ENCODE peak calls at places on chromosomes 7 and 10, in nine cellular contexts. J is pancreas, O is WTC11, N is A673, V is transverse colon, A is heart left ventricle, F is AG10803, H is progenitor cell of endocrine pancreas, P is retinal pigment epithelial cell. W is an unnamed sample.

GRCh38 chr7:143303733-143304132 is 12.2 kb upstream of the CLCN1 start:
- DNase-seq in F (no peak), N (no peak), V (no peak), O (no peak), A (no peak), P (no peak), H (no peak), J (no peak), W (no peak)

GRCh38 chr7:115914951-115915350 is 115.6 kb downstream of the TFEC start:
- DNase-seq in F (no peak), H (no peak), V (no peak), N (no peak), A (no peak), J (no peak), O (no peak), P (no peak), W (no peak)

GRCh38 chr7:142568430-142569097 is 180.7 kb upstream of the PRSS1 start:
- DNase-seq in A (no peak), J (no peak), O (no peak), H (no peak), P (no peak), V (no peak), N (no peak), F (peak; percentile 79), W (no peak)

GRCh38 chr7:4774007-4774406 is 1.4 kb upstream of the AP5Z1 start:
- DNase-seq in V (no peak), J (no peak), O (no peak), A (no peak), N (no peak), H (no peak), F (no peak), P (no peak), W (no peak)

GRCh38 chr10:11513727-11514126 is 97.7 kb downstream of the USP6NL start:
- DNase-seq in A (no peak), P (no peak), O (no peak), N (no peak), J (no peak), V (no peak), H (no peak), F (no peak), W (no peak)

GRCh38 chr7:26317211-26317610 is 25.5 kb downstream of the SNX10 start:
- DNase-seq in A (no peak), O (no peak), V (no peak), H (no peak), J (no peak), F (no peak), P (no peak), N (no peak), W (no peak)

GRCh38 chr10:77190275-77190674 is 447.3 kb downstream of the KCNMA1 start:
- DNase-seq in O (no peak), F (no peak), P (no peak), N (no peak), H (no peak), V (no peak), J (no peak), A (no peak), W (no peak)

GRCh38 chr10:122286872-122287271 is 15.8 kb downstream of the BTBD16 start:
- DNase-seq in O (peak; percentile 34), V (no peak), N (peak; percentile 86), H (no peak), J (no peak), P (peak; percentile 23), F (peak; percentile 54), A (peak; percentile 60), W (no peak)

GRCh38 chr10:10528563-10528910 is 489.1 kb upstream of the CELF2 start:
- DNase-seq in H (no peak), V (no peak), P (no peak), F (no peak), A (no peak), J (no peak), N (no peak), O (no peak), W (no peak)

GRCh38 chr10:88473989-88474883 is 108.9 kb downstream of the RNLS start:
- DNase-seq in J (peak; percentile 61), P (peak; percentile 80), F (no peak), O (no peak), H (no peak), A (no peak), N (no peak), V (peak; percentile 62), W (no peak)

GRCh38 chr7:106421181-106421762 is 136.5 kb upstream of the NAMPT start:
- DNase-seq in J (peak; percentile 74), P (peak; percentile 91), H (no peak), N (peak; percentile 94), V (peak; percentile 55), F (peak; percentile 91), O (no peak), A (peak; percentile 68), W (no peak)

GRCh38 chr10:34748357-34748756 is 66.7 kb downstream of the PARD3 start:
- DNase-seq in V (no peak), O (no peak), A (no peak), F (no peak), N (no peak), P (no peak), H (no peak), J (no peak), W (no peak)

GRCh38 chr7:52920977-52921376 is 114.5 kb upstream of the POM121L12 start:
- DNase-seq in P (no peak), F (no peak), A (no peak), O (no peak), V (no peak), J (no peak), N (no peak), H (no peak), W (no peak)

GRCh38 chr7:45149606-45150005 is 8.0 kb upstream of the RAMP3 start:
- DNase-seq in P (no peak), A (no peak), N (no peak), H (no peak), V (no peak), O (no peak), J (no peak), F (no peak), W (no peak)

GRCh38 chr7:45147858-45148652 is 9.5 kb upstream of the RAMP3 start:
- DNase-seq in P (no peak), N (no peak), J (no peak), A (no peak), F (no peak), H (no peak), O (no peak), V (no peak), W (no peak)

GRCh38 chr7:45148653-45148973 is 9.0 kb upstream of the RAMP3 start:
- DNase-seq in N (no peak), H (no peak), F (no peak), J (no peak), V (no peak), A (no peak), P (no peak), O (no peak), W (no peak)

GRCh38 chr7:45145881-45146280 is 11.7 kb upstream of the RAMP3 start:
- DNase-seq in J (no peak), P (no peak), V (no peak), O (no peak), F (no peak), H (no peak), N (no peak), A (no peak), W (no peak)

GRCh38 chr7:45146531-45147379 is 10.8 kb upstream of the RAMP3 start:
- DNase-seq in A (no peak), J (no peak), F (no peak), H (no peak), V (no peak), O (no peak), P (no peak), N (no peak), W (no peak)
- TF ChIP-seq CTCF in A (no peak), J (no peak), F (no peak), H (peak; percentile 21), V (no peak), O (no peak), P (no peak), N (no peak), W (no peak)

GRCh38 chr10:124744047-124744687 is at the start of gene FAM53B:
- DNase-seq in O (peak; percentile 82), F (peak; percentile 76), N (peak; percentile 93), A (peak; percentile 88), P (no peak), H (peak; percentile 73), V (peak; percentile 88), J (peak; percentile 79), W (peak; percentile 87)
- TF ChIP-seq CTCF in O (no peak), F (no peak), N (no peak), A (peak; percentile 12), P (no peak), H (no peak), V (no peak), J (no peak), W (no peak)

GRCh38 chr7:17679427-17679826 is 260.9 kb downstream of the SNX13 start:
- DNase-seq in A (no peak), O (no peak), F (peak; percentile 85), H (no peak), N (no peak), J (no peak), V (no peak), P (no peak), W (no peak)
- TF ChIP-seq CTCF in A (no peak), O (no peak), F (no peak), H (no peak), N (no peak), J (no peak), V (no peak), P (no peak), W (no peak)

GRCh38 chr10:124450010-124450782 is at the start of gene NKX1-2:
- DNase-seq in J (no peak), V (no peak), N (peak; percentile 61), A (no peak), O (peak; percentile 81), F (no peak), P (no peak), H (no peak), W (no peak)

GRCh38 chr10:124446830-124447740 is 2.8 kb downstream of the NKX1-2 start:
- DNase-seq in V (no peak), F (no peak), N (no peak), O (peak; percentile 37), A (no peak), P (no peak), H (no peak), J (no peak), W (no peak)

GRCh38 chr10:124449170-124450009 is 445 bp downstream of the NKX1-2 start:
- DNase-seq in H (no peak), F (no peak), P (no peak), O (peak; percentile 54), J (no peak), N (no peak), A (no peak), V (no peak), W (no peak)

GRCh38 chr10:124447741-124448466 is 1.9 kb downstream of the NKX1-2 start:
- DNase-seq in F (no peak), H (peak; percentile 28), V (no peak), A (no peak), O (peak; percentile 54), J (no peak), N (no peak), P (no peak), W (no peak)

DNA sequence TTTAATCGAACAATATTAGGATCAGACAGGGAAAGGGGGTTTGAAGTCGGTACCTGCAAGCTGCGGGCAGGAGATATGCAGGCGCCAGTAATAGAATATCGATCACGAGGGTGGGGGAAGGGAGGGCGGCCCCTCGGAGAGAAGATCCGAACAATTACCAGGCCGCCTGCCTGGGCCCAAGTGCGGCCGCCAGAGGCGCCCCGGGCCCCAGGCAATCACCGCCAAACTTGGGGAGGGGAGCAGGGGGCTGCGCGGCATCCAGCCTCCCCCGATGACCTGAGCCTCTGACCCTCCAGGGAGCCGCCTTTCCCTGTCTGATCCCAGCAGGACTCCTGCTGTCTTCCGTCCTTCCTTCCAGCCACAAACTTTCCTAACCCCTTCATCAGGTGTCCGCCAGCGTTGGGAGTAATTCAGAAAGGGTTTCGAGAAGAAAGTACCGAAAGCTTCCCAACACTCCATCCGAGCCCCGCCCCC is 1.1 kb downstream of the NKX1-2 start:
- DNase-seq in A (no peak), N (no peak), O (peak; percentile 55), F (no peak), H (no peak), J (no peak), V (no peak), P (no peak), W (no peak)
- TF ChIP-seq CTCF in A (no peak), N (no peak), O (no peak), F (no peak), H (peak; percentile 47), J (no peak), V (no peak), P (peak; percentile 16), W (no peak)

W was measured in GM13976.